ENCODE peak calls at places on chromosomes 16 and 17, in five cellular contexts. D is MM.1S; Y is CD8-positive, alpha-beta memory T cell; J is mucosa of descending colon; I is trophoblast cell. F is an unnamed sample.

GRCh38 chr16:13780406-13780805 is 139.5 kb upstream of the ERCC4 start:
- DNase-seq in Y (no peak), J (no peak), D (no peak), I (no peak), F (no peak)

GRCh38 chr17:5695480-5695879 is 111.2 kb upstream of the NLRP1 start:
- DNase-seq in D (no peak), J (no peak), Y (no peak), I (no peak), F (no peak)

GRCh38 chr17:51056813-51057510 is 63.7 kb downstream of the SPAG9 start:
- DNase-seq in Y (peak; percentile 15), J (no peak), D (peak; percentile 62), I (peak; percentile 50), F (no peak)

GRCh38 chr17:42142371-42142896 is 12.4 kb downstream of the RAB5C start:
- DNase-seq in D (no peak), Y (no peak), J (no peak), I (peak; percentile 95), F (no peak)

GRCh38 chr16:85593503-85594195 is 19.5 kb upstream of the GSE1 start:
- DNase-seq in J (no peak), I (no peak), D (no peak), Y (no peak), F (no peak)

GRCh38 chr16:57367111-57367752 is 5.1 kb upstream of the CX3CL1 start:
- DNase-seq in J (no peak), D (no peak), I (no peak), Y (no peak), F (peak; percentile 34)

GRCh38 chr17:63955232-63955631 is 17.5 kb downstream of the SCN4A start:
- DNase-seq in I (no peak), Y (no peak), D (no peak), J (no peak), F (no peak)

GRCh38 chr16:81610144-81610842 is 165.7 kb downstream of the CMIP start:
- DNase-seq in I (no peak), Y (no peak), J (peak; percentile 70), D (no peak), F (peak; percentile 89)

GRCh38 chr16:73183678-73184092 is 135.8 kb upstream of the ZFHX3 start:
- DNase-seq in Y (no peak), J (no peak), I (no peak), D (no peak), F (no peak)

GRCh38 chr17:2190014-2190413 is 113.6 kb downstream of the SMG6 start:
- DNase-seq in I (no peak), D (no peak), J (no peak), Y (no peak), F (no peak)

GRCh38 chr17:44918006-44918405 is 2.7 kb upstream of the GFAP start:
- DNase-seq in Y (no peak), J (no peak), I (no peak), D (no peak), F (no peak)

GRCh38 chr16:73848993-73849392 is 447.6 kb upstream of the PSMD7 start:
- DNase-seq in Y (no peak), I (no peak), J (no peak), D (no peak), F (no peak)

GRCh38 chr17:6327007-6327406 is 107.9 kb downstream of the AIPL1 start:
- DNase-seq in D (no peak), I (no peak), Y (no peak), J (no peak), F (no peak)

DNA sequence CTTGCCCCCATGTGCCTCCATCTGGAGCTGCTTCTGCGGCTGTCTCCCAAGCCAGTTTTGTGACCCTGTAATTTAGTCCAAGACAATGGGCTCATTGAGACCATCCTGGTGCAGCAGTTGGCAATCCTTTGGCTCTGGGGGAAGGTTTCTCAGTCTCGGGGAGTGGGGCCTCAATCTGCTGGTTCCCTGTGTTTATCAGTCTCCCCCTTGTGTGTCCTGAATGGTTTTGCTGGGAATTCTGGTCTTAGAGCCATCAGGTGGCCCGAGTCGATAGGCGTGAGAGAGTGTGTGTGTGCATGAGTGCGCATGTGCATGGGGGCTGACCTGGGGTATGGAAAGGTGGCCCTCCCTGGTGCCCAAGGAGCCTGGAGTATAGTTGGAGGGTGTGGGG is 234.8 kb downstream of the SEC14L1 start:
- DNase-seq in J (no peak), Y (no peak), D (no peak), I (no peak), F (no peak)
- H3K4me1 ChIP-seq in J (peaks cover 41% of the 10 kb centered on the region), Y (peaks cover 79% of the 10 kb centered on the region), D (peaks cover 25% of the 10 kb centered on the region), I (peaks cover 32% of the 10 kb centered on the region), F (peaks cover 84% of the 10 kb centered on the region)

DNA sequence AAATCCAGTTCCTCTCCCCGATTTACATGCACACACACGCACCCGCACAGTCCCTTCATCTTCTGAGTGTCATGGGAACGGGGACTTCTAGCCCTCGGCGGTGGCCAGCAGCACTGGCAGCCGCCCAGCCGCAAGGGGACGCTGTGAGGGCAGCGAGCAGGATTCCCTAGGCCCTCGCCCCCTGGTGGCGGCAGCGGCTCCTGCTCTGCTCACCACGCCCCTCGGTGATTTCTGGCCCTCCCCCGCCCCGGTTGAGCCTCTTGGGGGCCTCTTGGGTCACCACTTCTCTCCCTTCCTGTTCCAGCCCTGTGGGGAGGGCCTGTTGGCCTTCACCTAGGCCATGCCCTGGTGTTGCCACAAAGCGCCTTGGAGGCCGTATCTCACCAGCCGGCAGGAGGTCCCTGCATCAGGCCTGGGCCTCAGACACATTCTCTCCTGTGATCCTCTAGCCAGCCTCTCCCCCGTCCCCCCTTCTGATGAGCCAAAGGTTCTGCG is 75.2 kb upstream of the KSR1 start:
- DNase-seq in D (peak; percentile 68), Y (peak; percentile 62), J (peak; percentile 71), I (peak; percentile 78), F (peak; percentile 77)
- H3K4me1 ChIP-seq in D (no peaks in the 10 kb centered on the region), Y (peaks cover 3% of the 10 kb centered on the region), J (peaks cover 9% of the 10 kb centered on the region), I (peaks cover 16% of the 10 kb centered on the region), F (peaks cover 39% of the 10 kb centered on the region)

DNA sequence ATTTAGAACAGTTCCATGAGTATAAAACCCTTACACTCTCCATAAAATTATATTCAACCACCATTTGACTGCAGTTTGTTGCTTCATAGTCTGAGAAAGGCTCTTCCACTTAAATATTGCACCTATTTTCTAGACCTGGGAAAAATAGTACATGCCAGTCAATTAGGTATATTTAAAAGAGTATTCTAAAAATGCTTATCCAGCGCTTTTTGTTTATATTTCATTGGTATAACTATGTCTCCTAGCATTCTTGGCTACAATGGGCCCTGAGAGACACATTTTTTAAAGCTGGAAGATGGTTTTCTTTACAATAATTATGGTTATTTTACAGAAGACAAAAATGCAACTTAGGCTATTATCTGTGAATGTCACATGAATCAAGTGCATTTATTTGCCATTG is 439.4 kb downstream of the KCNJ18 start:
- DNase-seq in I (no peak), Y (no peak), D (no peak), J (no peak), F (no peak)
- H3K4me1 ChIP-seq in I (no peaks in the 10 kb centered on the region), Y (no peaks in the 10 kb centered on the region), D (no peaks in the 10 kb centered on the region), J (no peaks in the 10 kb centered on the region), F (no peaks in the 10 kb centered on the region)

GRCh38 chr17:80938556-80938955 is 53.1 kb upstream of the CHMP6 start:
- DNase-seq in I (no peak), J (no peak), D (no peak), Y (peak; percentile 18), F (no peak)
- H3K4me1 ChIP-seq in I (no peaks in the 10 kb centered on the region), J (peaks cover 6% of the 10 kb centered on the region), D (no peaks in the 10 kb centered on the region), Y (peaks cover 19% of the 10 kb centered on the region), F (peaks cover 21% of the 10 kb centered on the region)

GRCh38 chr16:12225816-12226480 is 249.4 kb downstream of the SNX29 start:
- DNase-seq in I (no peak), Y (no peak), D (no peak), J (no peak), F (no peak)
- H3K4me1 ChIP-seq in I (peaks cover 4% of the 10 kb centered on the region), Y (no peaks in the 10 kb centered on the region), D (no peaks in the 10 kb centered on the region), J (peaks cover 14% of the 10 kb centered on the region), F (no peaks in the 10 kb centered on the region)

GRCh38 chr17:59333845-59334244 is 2.4 kb downstream of the YPEL2 start:
- DNase-seq in I (no peak), Y (no peak), D (no peak), J (no peak), F (no peak)
- H3K4me1 ChIP-seq in I (peaks cover 29% of the 10 kb centered on the region), Y (peaks cover 45% of the 10 kb centered on the region), D (peaks cover 22% of the 10 kb centered on the region), J (peaks cover 25% of the 10 kb centered on the region), F (peaks cover 54% of the 10 kb centered on the region)

F was measured in tibial artery.